ENCODE peak calls at places on chromosomes 13 and 19, in ten cellular contexts. K, M, R, Z, N, P, G, Y, V and X are unnamed samples.

GRCh38 chr19:47157455-47158321 is 27.1 kb downstream of the SAE1 start:
- DNase-seq in K (peak; percentile 56), M (no peak), R (peak; percentile 47), Z (peak; percentile 31), N (no peak), P (peak; percentile 49), G (peak; percentile 37), Y (no peak), V (peak; percentile 60), X (peak; percentile 62)

GRCh38 chr13:31997641-31998040 is 33.9 kb upstream of the FRY start:
- DNase-seq in K (no peak), M (no peak), R (no peak), Z (no peak), N (no peak), P (no peak), G (no peak), Y (no peak), V (no peak), X (no peak)

GRCh38 chr19:32223595-32224370 is 121.6 kb upstream of the ZNF507 start:
- DNase-seq in K (peak; percentile 4), M (no peak), R (peak; percentile 0), Z (peak; percentile 16), N (no peak), P (no peak), G (no peak), Y (no peak), V (no peak), X (no peak)

GRCh38 chr19:7333198-7334118 is 15.3 kb upstream of the ARHGEF18 start:
- DNase-seq in K (no peak), M (no peak), R (no peak), Z (no peak), N (no peak), P (peak; percentile 20), G (no peak), Y (no peak), V (peak; percentile 42), X (no peak)

GRCh38 chr19:435056-435706 is 25.7 kb downstream of the SHC2 start:
- DNase-seq in K (no peak), M (no peak), R (no peak), Z (no peak), N (no peak), P (no peak), G (no peak), Y (peak; percentile 68), V (no peak), X (no peak)

GRCh38 chr19:1650627-1651009 is 1.8 kb downstream of the TCF3 start:
- DNase-seq in K (peak; percentile 9), M (no peak), R (peak; percentile 49), Z (no peak), N (no peak), P (no peak), G (peak; percentile 50), Y (no peak), V (no peak), X (peak; percentile 53)

GRCh38 chr13:50787316-50788195 is 55.9 kb downstream of the DLEU7 start:
- DNase-seq in K (no peak), M (no peak), R (no peak), Z (no peak), N (no peak), P (no peak), G (no peak), Y (no peak), V (no peak), X (no peak)

GRCh38 chr19:13004273-13004672 is 9.0 kb downstream of the NFIX start:
- DNase-seq in K (no peak), M (peak; percentile 63), R (no peak), Z (no peak), N (no peak), P (no peak), G (no peak), Y (no peak), V (no peak), X (no peak)

GRCh38 chr19:39679791-39680168 is 24.1 kb downstream of the LGALS16 start:
- DNase-seq in K (no peak), M (no peak), R (no peak), Z (no peak), N (no peak), P (no peak), G (no peak), Y (no peak), V (no peak), X (no peak)

GRCh38 chr19:16067205-16067938 is 8.9 kb upstream of the TPM4 start:
- DNase-seq in K (no peak), M (peak; percentile 86), R (no peak), Z (peak; percentile 71), N (peak; percentile 81), P (peak; percentile 81), G (no peak), Y (peak; percentile 93), V (peak; percentile 92), X (no peak)

GRCh38 chr13:33135097-33135496 is 118.9 kb downstream of the KL start:
- DNase-seq in K (no peak), M (no peak), R (no peak), Z (no peak), N (no peak), P (no peak), G (no peak), Y (no peak), V (no peak), X (no peak)

DNA sequence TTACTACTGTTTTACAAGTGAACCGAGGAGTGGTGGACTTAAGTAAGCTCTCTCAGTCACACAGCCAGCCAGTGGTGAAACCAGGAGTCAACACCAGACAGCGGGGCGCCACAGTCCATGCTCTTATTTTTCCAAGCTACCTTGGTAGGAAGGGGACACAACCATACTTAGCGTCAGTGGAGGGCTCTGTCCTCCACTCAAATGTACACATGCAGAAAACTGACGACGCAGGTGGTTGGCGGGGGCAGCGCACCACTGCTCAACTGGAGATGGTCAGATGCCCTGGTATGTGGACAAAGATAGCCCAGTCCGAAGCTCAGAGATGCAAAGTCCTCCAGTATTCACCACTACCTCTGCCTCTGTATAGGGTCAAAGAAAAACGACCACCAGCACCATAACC is 1.1 kb downstream of the ZNF667 start:
- DNase-seq in K (no peak), M (no peak), R (no peak), Z (no peak), N (no peak), P (no peak), G (no peak), Y (peak; percentile 48), V (no peak), X (no peak)
- H3K9me3 ChIP-seq in K (no peaks in the 10 kb centered on the region), M (peaks cover 79% of the 10 kb centered on the region), R (peaks cover 38% of the 10 kb centered on the region), Z (no peaks in the 10 kb centered on the region), N (no peaks in the 10 kb centered on the region), P (peaks cover 60% of the 10 kb centered on the region), G (peaks cover 9% of the 10 kb centered on the region), Y (no peaks in the 10 kb centered on the region), V (no peaks in the 10 kb centered on the region), X (peaks cover 7% of the 10 kb centered on the region)

GRCh38 chr19:49127674-49128544 is 8.6 kb downstream of the PPFIA3 start:
- DNase-seq in K (peak; percentile 96), M (peak; percentile 97), R (peak; percentile 98), Z (peak; percentile 97), N (peak; percentile 97), P (peak; percentile 90), G (peak; percentile 93), Y (peak; percentile 98), V (peak; percentile 95), X (peak; percentile 100)
- H3K4me3 ChIP-seq in K (no peak overlapping the region), M (no peak overlapping the region), R (peak overlapping the region; percentile 51), Z (peak overlapping the region; percentile 4), N (peak overlapping the region; percentile 32), P (peak overlapping the region; percentile 59), G (peak overlapping the region; percentile 56), Y (peak overlapping the region; percentile 44), V (peak overlapping the region; percentile 15), X (peak overlapping the region; percentile 66)

DNA sequence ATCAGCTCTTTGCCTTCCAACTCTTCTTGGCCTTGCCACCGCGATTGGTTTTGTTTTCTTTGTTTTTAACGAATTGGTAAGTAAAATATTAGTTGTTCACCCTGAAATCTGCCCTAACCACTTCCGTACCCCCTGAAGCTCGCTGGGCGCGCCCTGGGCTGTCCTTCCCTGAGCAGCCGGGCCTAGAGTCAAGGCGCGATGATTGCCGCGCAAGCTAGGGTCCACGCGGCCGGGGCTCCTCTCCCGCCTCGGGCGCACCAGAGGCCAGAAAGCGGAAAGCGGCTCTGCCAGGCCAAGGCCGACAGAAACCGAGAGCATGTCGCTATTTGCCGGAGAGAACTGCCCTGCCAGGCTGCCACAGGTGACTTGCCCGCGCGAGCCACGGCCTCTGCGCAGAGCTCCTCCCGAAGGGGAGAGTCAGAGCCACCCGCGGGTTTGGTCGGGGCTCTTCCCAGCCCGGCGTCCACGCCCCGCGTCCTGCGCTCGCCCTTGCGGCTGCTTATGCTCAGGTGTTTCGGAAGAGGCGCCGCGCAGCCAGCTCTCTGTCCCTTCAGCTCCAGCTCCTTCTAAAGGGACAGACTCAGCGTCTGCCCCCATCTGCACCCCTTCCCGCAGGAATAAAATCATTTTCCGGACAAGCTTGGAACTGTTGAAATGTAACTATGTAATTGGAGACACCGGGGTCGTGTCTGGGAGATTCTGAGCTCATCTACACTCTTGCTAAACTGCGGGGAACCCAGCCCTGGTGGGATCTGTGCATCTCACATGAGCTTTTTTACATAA is 6.7 kb upstream of the CDX2 start:
- DNase-seq in K (no peak), M (no peak), R (no peak), Z (no peak), N (no peak), P (no peak), G (no peak), Y (no peak), V (no peak), X (no peak)
- H3K9me3 ChIP-seq in K (no peaks in the 10 kb centered on the region), M (no peaks in the 10 kb centered on the region), R (no peaks in the 10 kb centered on the region), Z (no peaks in the 10 kb centered on the region), N (no peaks in the 10 kb centered on the region), P (no peaks in the 10 kb centered on the region), G (no peaks in the 10 kb centered on the region), Y (no peaks in the 10 kb centered on the region), V (no peaks in the 10 kb centered on the region), X (peaks cover 4% of the 10 kb centered on the region)

GRCh38 chr13:73737214-73737613 is 397.0 kb downstream of the KLF12 start:
- DNase-seq in K (no peak), M (no peak), R (no peak), Z (no peak), N (no peak), P (no peak), G (no peak), Y (no peak), V (no peak), X (no peak)

GRCh38 chr13:73740681-73741080 is 393.5 kb downstream of the KLF12 start:
- DNase-seq in K (no peak), M (no peak), R (no peak), Z (no peak), N (no peak), P (no peak), G (no peak), Y (no peak), V (no peak), X (peak; percentile 44)

GRCh38 chr13:73741742-73742141 is 392.5 kb downstream of the KLF12 start:
- DNase-seq in K (no peak), M (no peak), R (no peak), Z (no peak), N (no peak), P (no peak), G (no peak), Y (no peak), V (no peak), X (no peak)

GRCh38 chr13:73738626-73739025 is 395.6 kb downstream of the KLF12 start:
- DNase-seq in K (no peak), M (no peak), R (no peak), Z (no peak), N (no peak), P (no peak), G (no peak), Y (no peak), V (no peak), X (no peak)

DNA sequence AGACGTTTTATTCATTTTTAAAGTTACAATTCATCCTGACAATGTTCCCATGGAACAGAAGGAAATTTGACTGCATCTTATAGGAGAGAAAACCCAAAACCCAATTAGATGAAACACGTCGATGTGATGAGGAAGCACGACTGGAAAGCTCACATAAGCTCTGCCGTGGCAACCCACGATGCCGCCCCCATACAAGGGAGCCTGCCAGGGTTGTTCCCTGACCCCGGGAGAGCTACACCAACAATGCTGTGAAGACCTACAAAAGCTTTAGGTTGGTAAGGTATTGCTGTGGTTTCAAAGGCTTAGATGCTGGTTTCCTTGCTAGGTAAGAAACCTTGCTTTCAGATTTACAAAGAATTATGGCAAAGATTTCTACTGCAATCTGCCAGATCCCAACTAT is 393.1 kb downstream of the KLF12 start:
- DNase-seq in K (no peak), M (no peak), R (no peak), Z (no peak), N (peak; percentile 16), P (no peak), G (peak; percentile 6), Y (no peak), V (no peak), X (peak; percentile 34)
- H3K4me3 ChIP-seq in K (no peak overlapping the region), M (no peak overlapping the region), R (no peak overlapping the region), Z (no peak overlapping the region), N (no peak overlapping the region), P (no peak overlapping the region), G (no peak overlapping the region), Y (no peak overlapping the region), V (no peak overlapping the region), X (peak overlapping the region; percentile 79)